ENCODE peak calls at places on chromosome 13, in eight cellular contexts. V is HFF-Myc, M is heart left ventricle, H is choroid plexus epithelial cell, X is fibroblast of lung, G is dorsolateral prefrontal cortex, Z is lower leg skin, L is tibial nerve. E is an unnamed sample.

GRCh38 chr13:25819856-25820530 is 231.8 kb downstream of the SHISA2 start:
- DNase-seq in M (no peak), G (peak; percentile 54), Z (no peak), X (no peak), H (no peak), V (no peak), L (no peak), E (no peak)

GRCh38 chr13:101618440-101619187 is 166.1 kb downstream of the ITGBL1 start:
- DNase-seq in X (no peak), V (no peak), H (no peak), G (no peak), Z (no peak), M (no peak), L (no peak), E (no peak)

GRCh38 chr13:103097366-103097928 is 31.2 kb upstream of the SLC10A2 start:
- DNase-seq in Z (no peak), X (no peak), L (no peak), M (no peak), G (no peak), H (no peak), V (no peak), E (no peak)

GRCh38 chr13:72527333-72527732 is 200.1 kb downstream of the MZT1 start:
- DNase-seq in G (no peak), V (no peak), H (no peak), L (no peak), X (no peak), Z (no peak), M (no peak), E (no peak)

GRCh38 chr13:47287291-47287751 is 390.5 kb upstream of the HTR2A start:
- DNase-seq in L (no peak), V (no peak), X (peak; percentile 37), G (no peak), H (peak; percentile 79), M (no peak), Z (no peak), E (peak; percentile 14)

GRCh38 chr13:39957868-39958676 is 302.6 kb downstream of the COG6 start:
- DNase-seq in G (no peak), X (no peak), Z (no peak), V (no peak), L (no peak), H (no peak), M (no peak), E (no peak)

GRCh38 chr13:52787212-52787611 is 47.6 kb upstream of the CNMD start:
- DNase-seq in G (no peak), L (no peak), X (no peak), M (no peak), V (no peak), Z (no peak), H (no peak), E (no peak)

GRCh38 chr13:73958657-73959397 is 175.4 kb downstream of the KLF12 start:
- DNase-seq in V (no peak), X (no peak), L (no peak), H (no peak), Z (no peak), G (no peak), M (no peak), E (no peak)

GRCh38 chr13:111567637-111568036 is 247.2 kb downstream of the TEX29 start:
- DNase-seq in L (no peak), Z (no peak), H (no peak), V (no peak), X (no peak), M (no peak), G (no peak), E (no peak)

GRCh38 chr13:80338781-80339577 is 1.9 kb downstream of the SPRY2 start:
- DNase-seq in X (peak; percentile 81), Z (peak; percentile 66), M (peak; percentile 88), L (peak; percentile 63), G (peak; percentile 74), H (peak; percentile 87), V (no peak), E (peak; percentile 87)

GRCh38 chr13:76523740-76524382 is 362.3 kb downstream of the KCTD12 start:
- DNase-seq in V (no peak), G (no peak), X (no peak), Z (no peak), L (no peak), M (no peak), H (peak; percentile 36), E (no peak)

GRCh38 chr13:50081106-50081898 is 66.1 kb downstream of the KCNRG start:
- DNase-seq in H (no peak), M (peak; percentile 56), L (peak; percentile 38), Z (peak; percentile 45), G (peak; percentile 28), X (no peak), V (no peak), E (no peak)

GRCh38 chr13:50080158-50080855 is 65.1 kb downstream of the KCNRG start:
- DNase-seq in H (peak; percentile 59), M (peak; percentile 29), L (peak; percentile 38), V (no peak), G (peak; percentile 23), Z (no peak), X (peak; percentile 65), E (peak; percentile 61)

GRCh38 chr13:50080856-50081105 is 65.5 kb downstream of the KCNRG start:
- DNase-seq in M (no peak), G (no peak), V (no peak), X (peak; percentile 47), H (peak; percentile 39), Z (no peak), L (no peak), E (peak; percentile 44)

GRCh38 chr13:50082426-50083283 is 67.4 kb downstream of the KCNRG start:
- DNase-seq in M (peak; percentile 69), V (peak; percentile 63), H (peak; percentile 82), L (peak; percentile 52), G (no peak), X (peak; percentile 69), Z (peak; percentile 56), E (peak; percentile 70)

DNA sequence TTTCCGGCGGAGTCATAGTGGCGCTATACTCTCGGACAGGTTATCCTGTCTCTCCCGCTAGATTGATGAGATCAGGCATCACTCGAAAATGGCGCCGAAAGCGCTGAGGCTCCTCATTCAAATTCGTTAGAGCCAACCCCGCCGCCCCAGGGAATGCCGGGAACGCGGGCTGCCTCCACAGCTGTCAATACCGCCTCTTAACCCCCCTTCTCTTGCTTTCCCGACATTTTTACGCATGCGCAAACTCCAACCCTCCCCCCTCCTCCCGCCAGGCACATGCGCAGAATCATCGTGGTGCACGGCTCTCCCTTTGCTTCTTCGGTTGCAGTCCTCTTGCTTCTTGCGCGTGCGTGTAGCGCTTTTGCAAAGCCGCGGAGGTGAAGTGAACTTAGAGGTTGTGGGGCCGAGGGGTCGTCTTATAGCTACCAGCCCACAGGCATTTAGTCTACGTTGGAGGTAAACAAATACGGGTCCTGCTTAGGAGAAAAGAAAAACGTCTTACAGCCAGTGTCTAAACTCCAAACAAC is 66.7 kb downstream of the KCNRG start:
- DNase-seq in G (peak; percentile 98), L (peak; percentile 97), X (peak; percentile 99), V (peak; percentile 96), H (peak; percentile 99), M (peak; percentile 98), Z (peak; percentile 98), E (peak; percentile 99)
- TF ChIP-seq CTCF in G (peak; percentile 19), L (no peak), X (no peak), V (no peak), H (no peak), M (no peak), Z (no peak), E (no peak)

DNA sequence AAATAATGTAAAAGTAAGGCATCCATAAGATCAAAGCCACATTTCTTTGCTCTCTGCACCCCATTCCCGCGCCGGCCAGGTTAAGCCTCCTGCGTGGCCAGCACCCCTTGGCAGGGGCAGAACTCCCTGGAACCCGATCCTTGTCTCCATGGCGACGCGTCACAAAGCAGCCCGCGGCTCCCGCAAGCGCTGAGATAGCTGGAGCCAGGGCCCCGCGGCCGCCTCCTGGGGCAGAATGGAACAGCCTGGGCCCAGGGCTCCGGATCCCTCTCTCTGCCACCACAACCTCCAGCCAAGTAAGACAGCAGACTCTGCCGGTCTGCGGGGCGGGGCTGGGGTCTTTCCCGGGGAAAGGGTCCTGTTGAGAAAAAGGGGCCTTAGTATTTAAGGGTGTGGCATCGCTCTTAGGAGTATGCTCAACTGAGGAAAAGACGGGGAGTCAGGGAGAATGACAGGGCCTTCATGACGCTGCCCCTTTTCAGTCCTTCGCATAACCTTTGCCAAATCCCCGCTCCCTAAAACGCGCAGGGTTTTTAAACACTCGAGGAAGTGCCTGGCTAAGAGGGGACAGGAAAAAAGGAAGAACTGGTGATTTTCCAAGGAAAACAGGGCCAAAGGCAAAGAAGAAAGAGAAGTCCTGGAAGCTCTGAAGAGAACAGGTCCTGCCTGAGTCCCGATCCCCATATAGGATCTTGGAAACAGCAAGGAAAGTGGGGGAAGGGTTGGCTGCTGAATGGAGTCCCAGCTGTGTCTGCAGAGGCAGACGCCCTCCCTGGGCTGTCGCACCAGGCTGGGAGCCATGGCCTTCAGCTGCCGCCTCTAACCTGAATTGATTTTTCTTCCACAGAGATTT is at the start of gene TEX26:
- DNase-seq in Z (no peak), V (no peak), H (peak; percentile 54), L (no peak), G (peak; percentile 15), M (peak; percentile 53), X (peak; percentile 30), E (no peak)
- H3K4me3 ChIP-seq in Z (no peak within 1 kb of the TSS), V (no peak within 1 kb of the TSS), H (peak within 1 kb of the TSS; percentile 48), L (peak within 1 kb of the TSS; percentile 1), G (peak within 1 kb of the TSS; percentile 38), M (no peak within 1 kb of the TSS), X (no peak within 1 kb of the TSS), E (no peak within 1 kb of the TSS)

DNA sequence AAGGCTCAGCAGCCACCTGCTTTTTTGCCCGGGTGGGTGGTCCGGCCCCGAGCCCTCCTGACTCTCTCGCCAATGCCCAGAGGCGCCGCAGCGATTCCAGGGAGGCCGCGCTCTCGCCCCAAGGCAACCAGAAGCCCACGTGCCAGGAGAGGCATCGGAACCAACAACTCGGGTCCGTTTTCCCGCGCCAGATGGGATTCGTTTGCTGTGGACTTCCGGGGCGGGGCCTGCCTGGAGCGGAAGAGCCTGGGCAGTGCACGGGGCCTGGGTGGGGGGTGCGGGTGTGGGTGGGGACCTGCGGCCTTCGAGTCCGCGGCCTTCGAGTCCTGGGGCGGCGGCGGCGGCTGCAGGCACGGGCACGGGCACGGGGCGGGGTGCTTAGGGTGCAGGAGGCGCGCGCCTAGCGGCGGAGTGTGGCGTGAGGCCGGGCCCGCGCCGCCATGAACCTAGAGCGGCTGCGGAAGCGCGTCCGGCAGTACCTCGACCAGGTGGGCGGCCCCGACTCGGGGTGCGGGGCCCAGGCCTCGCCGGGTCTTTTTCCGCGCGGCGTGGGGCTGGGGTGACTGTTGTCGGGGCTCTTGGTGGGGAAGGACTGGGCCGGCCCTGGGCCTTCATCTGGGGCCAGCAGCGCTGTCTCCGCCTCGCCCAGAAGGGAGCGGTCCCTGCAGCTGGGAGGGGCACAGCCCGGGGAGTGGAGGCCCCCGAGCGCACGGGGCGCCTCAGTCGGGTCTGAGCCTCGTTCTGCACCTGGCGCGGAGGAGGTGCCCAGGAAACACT is at the start of gene CDC16:
- DNase-seq in H (peak; percentile 91), G (peak; percentile 92), M (peak; percentile 96), Z (peak; percentile 89), V (peak; percentile 75), X (peak; percentile 94), L (peak; percentile 89), E (peak; percentile 93)
- TF ChIP-seq CTCF in H (no peak), G (no peak), M (no peak), Z (no peak), V (no peak), X (no peak), L (peak; percentile 8), E (no peak)

DNA sequence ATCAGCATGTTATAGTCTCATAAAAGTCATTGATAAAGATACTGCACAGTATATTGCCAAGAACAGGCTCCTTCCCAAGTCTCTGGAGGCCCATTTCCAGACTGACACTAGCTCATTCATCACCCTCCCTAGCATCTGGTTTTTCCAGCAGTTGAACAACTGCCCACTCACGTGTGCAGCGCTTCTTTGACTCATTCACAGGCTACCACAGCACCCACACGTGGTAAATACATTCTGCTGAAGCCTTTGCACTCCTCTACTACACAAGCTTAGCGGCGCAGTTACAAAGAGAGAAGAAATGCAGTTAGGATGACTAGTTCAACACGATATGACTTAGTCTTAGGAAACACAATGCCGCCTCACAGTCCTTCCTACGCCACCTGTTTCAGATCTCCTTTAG is 87.7 kb downstream of the DOCK9 start:
- DNase-seq in G (no peak), X (peak; percentile 62), M (no peak), V (peak; percentile 87), Z (peak; percentile 73), H (peak; percentile 60), L (peak; percentile 53), E (peak; percentile 72)
- H3K4me3 ChIP-seq in G (no peak overlapping the region), X (no peak overlapping the region), M (no peak overlapping the region), V (no peak overlapping the region), Z (no peak overlapping the region), H (no peak overlapping the region), L (no peak overlapping the region), E (no peak overlapping the region)

E was measured in fibroblast of pulmonary artery.